ENCODE peak calls at places on chromosomes 6 and 20, in seven cellular contexts. G, U, Q, N, H, M and B are unnamed samples.

GRCh38 chr6:104325341-104326172 is 534.2 kb downstream of the HACE1 start:
- DNase-seq in H (peak; percentile 49), M (peak; percentile 33), G (no peak), Q (peak; percentile 9), N (no peak), U (no peak), B (peak; percentile 53)

GRCh38 chr6:72553531-72554202 is 68.2 kb upstream of the KCNQ5 start:
- DNase-seq in Q (peak; percentile 54), U (no peak), M (peak; percentile 79), G (no peak), H (peak; percentile 81), N (peak; percentile 93), B (peak; percentile 94)

GRCh38 chr6:132009175-132009574 is 58.0 kb upstream of the CCN2 start:
- DNase-seq in M (no peak), Q (no peak), H (no peak), G (no peak), U (no peak), N (no peak), B (no peak)

GRCh38 chr20:8156603-8157079 is 24.6 kb downstream of the PLCB1 start:
- DNase-seq in U (no peak), G (no peak), Q (peak; percentile 47), N (peak; percentile 59), H (no peak), M (peak; percentile 50), B (peak; percentile 96)

GRCh38 chr20:35263609-35264223 is 14.2 kb downstream of the MMP24OS start:
- DNase-seq in U (no peak), G (no peak), H (no peak), M (no peak), Q (no peak), N (no peak), B (no peak)

GRCh38 chr6:26258199-26258977 is 106.6 kb upstream of the BTN3A2 start:
- DNase-seq in G (no peak), Q (no peak), U (no peak), M (no peak), H (no peak), N (no peak), B (peak; percentile 19)

GRCh38 chr6:90849686-90850085 is 262.8 kb upstream of the MAP3K7 start:
- DNase-seq in M (no peak), N (no peak), Q (peak; percentile 40), U (no peak), G (no peak), H (no peak), B (no peak)

GRCh38 chr6:165986647-165987482 is 180.8 kb downstream of the TBXT start:
- DNase-seq in N (peak; percentile 61), U (no peak), H (no peak), M (no peak), G (no peak), Q (no peak), B (peak; percentile 43)

GRCh38 chr6:150751296-150751695 is 114.2 kb upstream of the MTHFD1L start:
- DNase-seq in H (peak; percentile 78), M (no peak), U (no peak), N (peak; percentile 39), G (no peak), Q (no peak), B (no peak)

GRCh38 chr20:41469868-41470267 is 103.2 kb upstream of the EMILIN3 start:
- DNase-seq in M (no peak), N (no peak), Q (no peak), U (no peak), G (no peak), H (no peak), B (no peak)

GRCh38 chr6:152309648-152310047 is 327.5 kb downstream of the SYNE1 start:
- DNase-seq in G (no peak), U (no peak), Q (no peak), H (no peak), N (no peak), M (peak; percentile 12), B (peak; percentile 33)

GRCh38 chr20:62355527-62356142 is 11.5 kb downstream of the LAMA5 start:
- DNase-seq in N (no peak), Q (no peak), G (no peak), U (no peak), M (peak; percentile 52), H (no peak), B (peak; percentile 93)

GRCh38 chr6:134813146-134813545 is 136.8 kb downstream of the ALDH8A1 start:
- DNase-seq in U (no peak), H (no peak), Q (no peak), G (no peak), M (no peak), N (peak; percentile 67), B (no peak)

GRCh38 chr6:21886601-21887091 is 293.1 kb downstream of the SOX4 start:
- DNase-seq in H (no peak), Q (no peak), U (no peak), M (no peak), N (peak; percentile 37), G (no peak), B (no peak)

GRCh38 chr6:54719633-54720032 is 126.9 kb upstream of the FAM83B start:
- DNase-seq in Q (peak; percentile 83), H (no peak), N (no peak), M (no peak), G (no peak), U (no peak), B (no peak)

GRCh38 chr6:135842618-135843392 is 8.7 kb upstream of the PDE7B start:
- DNase-seq in N (no peak), Q (no peak), H (no peak), M (peak; percentile 2), U (no peak), G (no peak), B (peak; percentile 7)

GRCh38 chr6:138865480-138866101 is 69.7 kb downstream of the ECT2L start:
- DNase-seq in G (no peak), M (no peak), H (no peak), U (no peak), Q (no peak), N (no peak), B (no peak)

GRCh38 chr6:153231048-153231635 is 100.1 kb upstream of the RGS17 start:
- DNase-seq in M (peak; percentile 55), G (peak; percentile 9), Q (no peak), U (peak; percentile 53), N (peak; percentile 12), H (peak; percentile 5), B (peak; percentile 73)

GRCh38 chr6:155493694-155494143 is 38.1 kb upstream of the NOX3 start:
- DNase-seq in U (no peak), Q (peak; percentile 16), H (peak; percentile 96), M (no peak), N (peak; percentile 100), G (peak; percentile 12), B (peak; percentile 34)

GRCh38 chr6:8983202-8983688 is 547.9 kb upstream of the SLC35B3 start:
- DNase-seq in N (peak; percentile 53), H (peak; percentile 28), M (peak; percentile 40), U (peak; percentile 54), G (peak; percentile 7), Q (peak; percentile 7), B (peak; percentile 74)

GRCh38 chr20:49580818-49581174 is 12.9 kb upstream of the PTGIS start:
- DNase-seq in Q (no peak), H (no peak), G (no peak), N (no peak), U (no peak), M (no peak), B (no peak)

GRCh38 chr20:53331151-53331973 is 262.3 kb downstream of the ZNF217 start:
- DNase-seq in G (peak; percentile 28), H (peak; percentile 99), N (no peak), M (no peak), U (no peak), Q (peak; percentile 9), B (no peak)

GRCh38 chr6:139285590-139285989 is 6.2 kb downstream of the TXLNB start:
- DNase-seq in M (no peak), U (no peak), Q (no peak), G (no peak), H (no peak), N (no peak), B (no peak)

GRCh38 chr6:37125779-37126553 is 44.0 kb upstream of the PIM1 start:
- DNase-seq in G (peak; percentile 93), U (no peak), H (no peak), Q (no peak), N (no peak), M (no peak), B (no peak)

GRCh38 chr6:113971786-113972185 is 838 bp upstream of the HDAC2 start:
- DNase-seq in Q (no peak), H (no peak), G (no peak), U (no peak), M (peak; percentile 51), N (no peak), B (peak; percentile 52)

GRCh38 chr6:119671105-119671504 is 321.5 kb upstream of the MAN1A1 start:
- DNase-seq in M (no peak), U (no peak), H (no peak), Q (no peak), G (no peak), N (no peak), B (peak; percentile 2)

GRCh38 chr6:111712398-111712797 is 106.7 kb upstream of the TRAF3IP2 start:
- DNase-seq in U (no peak), M (no peak), G (no peak), H (no peak), N (peak; percentile 95), Q (no peak), B (no peak)

GRCh38 chr6:1024161-1024560 is 287.7 kb upstream of the FOXQ1 start:
- DNase-seq in H (no peak), Q (no peak), N (no peak), M (no peak), U (no peak), G (no peak), B (no peak)

GRCh38 chr6:82951935-82952334 is 113.7 kb downstream of the UBE3D start:
- DNase-seq in Q (no peak), G (no peak), U (no peak), H (no peak), M (no peak), N (no peak), B (no peak)

GRCh38 chr6:149228276-149228962 is 89.1 kb upstream of the TAB2 start:
- DNase-seq in U (no peak), N (no peak), Q (no peak), H (no peak), G (no peak), M (no peak), B (no peak)

GRCh38 chr20:49367113-49367512 is 89.3 kb upstream of the ZNFX1 start:
- DNase-seq in M (no peak), U (no peak), Q (no peak), G (no peak), H (no peak), N (no peak), B (no peak)

GRCh38 chr6:44788387-44788981 is 401.0 kb downstream of the CDC5L start:
- DNase-seq in H (no peak), Q (no peak), U (no peak), N (peak; percentile 40), G (no peak), M (no peak), B (no peak)

GRCh38 chr20:18388860-18389259 is 78.0 kb downstream of the DZANK1 start:
- DNase-seq in M (no peak), U (no peak), H (no peak), Q (no peak), G (no peak), N (peak; percentile 77), B (no peak)

GRCh38 chr6:109056661-109057060 is 38.0 kb downstream of the SESN1 start:
- DNase-seq in Q (no peak), U (no peak), M (no peak), G (no peak), N (no peak), H (no peak), B (no peak)

GRCh38 chr6:7267521-7268091 is 45.4 kb downstream of the SSR1 start:
- DNase-seq in G (no peak), U (no peak), M (no peak), Q (peak; percentile 87), N (peak; percentile 94), H (peak; percentile 91), B (peak; percentile 29)

GRCh38 chr6:13120483-13121482 is 207.6 kb downstream of the TBC1D7 start:
- DNase-seq in N (no peak), H (no peak), M (no peak), Q (no peak), U (no peak), G (no peak), B (no peak)

GRCh38 chr6:38375937-38376336 is 263.8 kb downstream of the BTBD9 start:
- DNase-seq in M (no peak), Q (no peak), U (no peak), H (no peak), N (no peak), G (no peak), B (no peak)